ENCODE peak calls at places on chromosomes 7 and 10, in five cellular contexts. F is fibroblast of villous mesenchyme; B is CD8-positive, alpha-beta T cell; P is activated T-cell treated with anti-CD3 and anti-CD28 coated beads, Interleukin-2, amount 50 U/mL, for 72 hours; I is NCI-H226. G is an unnamed sample.

GRCh38 chr7:3244241-3244814 is 56.7 kb upstream of the SDK1 start:
- DNase-seq in F (peak; percentile 84), B (no peak), P (no peak), I (peak; percentile 57), G (no peak)

GRCh38 chr10:125334545-125334944 is 174.2 kb upstream of the CTBP2 start:
- DNase-seq in F (no peak), B (no peak), P (no peak), I (no peak), G (no peak)

GRCh38 chr7:35694161-35694783 is 663 bp downstream of the HERPUD2 start:
- DNase-seq in F (peak; percentile 27), B (no peak), P (peak; percentile 27), I (no peak), G (no peak)

GRCh38 chr7:149856-150636 is 42.3 kb upstream of the FAM20C start:
- DNase-seq in F (no peak), B (no peak), P (peak; percentile 41), I (no peak), G (no peak)

GRCh38 chr10:91006001-91006751 is 85.3 kb upstream of the ANKRD1 start:
- DNase-seq in F (peak; percentile 77), B (peak; percentile 57), P (peak; percentile 60), I (peak; percentile 10), G (peak; percentile 26)

GRCh38 chr7:91683823-91684222 is 196.7 kb downstream of the MTERF1 start:
- DNase-seq in F (peak; percentile 91), B (no peak), P (no peak), I (peak; percentile 90), G (no peak)

GRCh38 chr7:135151162-135151932 is 3.5 kb downstream of the TMEM140 start:
- DNase-seq in F (no peak), B (no peak), P (no peak), I (no peak), G (no peak)

GRCh38 chr7:139737221-139738100 is 40.3 kb downstream of the HIPK2 start:
- DNase-seq in F (no peak), B (no peak), P (peak; percentile 40), I (no peak), G (no peak)

GRCh38 chr10:8665322-8665721 is 610.8 kb downstream of the GATA3 start:
- DNase-seq in F (no peak), B (no peak), P (no peak), I (no peak), G (no peak)

GRCh38 chr7:134632937-134633540 is 13.6 kb upstream of the BPGM start:
- DNase-seq in F (peak; percentile 72), B (peak; percentile 26), P (peak; percentile 29), I (no peak), G (no peak)

GRCh38 chr10:75137533-75138438 is 26.3 kb downstream of the SAMD8 start:
- DNase-seq in F (peak; percentile 96), B (no peak), P (peak; percentile 43), I (peak; percentile 44), G (no peak)

GRCh38 chr7:81150951-81151361 is 232.1 kb upstream of the SEMA3C start:
- DNase-seq in F (no peak), B (no peak), P (no peak), I (no peak), G (no peak)

G was measured in GM13977.